ENCODE peak calls at places on chromosomes 11 and 22, in ten cellular contexts. One of them, this sample, is unnamed.

GRCh38 chr11:11849127-11849746 is 7.5 kb downstream of the USP47 start:
- DNase-seq in activated T-helper 1 cell treated with anti-CD3 and anti-CD28 coated beads, Interleukin-2, amount 50 U/mL, for 16 hours: peak
- DNase-seq in fibroblast of the conjunctiva: peak
- DNase-seq in left cardiac atrium: peak
- DNase-seq in breast epithelium: peak
- DNase-seq in activated CD4-positive, alpha-beta T cell treated with anti-CD3 and anti-CD28 coated beads, Interleukin-2, amount 50 U/mL, for 48 hours: peak
- DNase-seq in lower lobe of right lung: peak
- DNase-seq in NCI-H187: peak
- DNase-seq in activated gamma-delta T cell treated with Interleukin-2 at 50 U/mL for 16 hours: peak
- DNase-seq in Jurkat, Clone E6-1: peak
- DNase-seq in this sample: peak

GRCh38 chr11:84993386-84993785 is 633.8 kb downstream of the DLG2 start:
- DNase-seq in NCI-H187: no peak
- DNase-seq in fibroblast of the conjunctiva: no peak
- DNase-seq in activated T-helper 1 cell treated with anti-CD3 and anti-CD28 coated beads, Interleukin-2, amount 50 U/mL, for 16 hours: no peak
- DNase-seq in Jurkat, Clone E6-1: no peak
- DNase-seq in breast epithelium: no peak
- DNase-seq in activated CD4-positive, alpha-beta T cell treated with anti-CD3 and anti-CD28 coated beads, Interleukin-2, amount 50 U/mL, for 48 hours: no peak
- DNase-seq in activated gamma-delta T cell treated with Interleukin-2 at 50 U/mL for 16 hours: no peak
- DNase-seq in left cardiac atrium: no peak
- DNase-seq in lower lobe of right lung: no peak
- DNase-seq in this sample: no peak

GRCh38 chr11:129278586-129279319 is 86.6 kb upstream of the ARHGAP32 start:
- DNase-seq in NCI-H187: no peak
- DNase-seq in activated gamma-delta T cell treated with Interleukin-2 at 50 U/mL for 16 hours: no peak
- DNase-seq in Jurkat, Clone E6-1: no peak
- DNase-seq in activated CD4-positive, alpha-beta T cell treated with anti-CD3 and anti-CD28 coated beads, Interleukin-2, amount 50 U/mL, for 48 hours: peak
- DNase-seq in left cardiac atrium: no peak
- DNase-seq in breast epithelium: no peak
- DNase-seq in lower lobe of right lung: peak
- DNase-seq in activated T-helper 1 cell treated with anti-CD3 and anti-CD28 coated beads, Interleukin-2, amount 50 U/mL, for 16 hours: no peak
- DNase-seq in fibroblast of the conjunctiva: no peak
- DNase-seq in this sample: no peak

GRCh38 chr11:71996946-71997345 is 1.8 kb upstream of the IL18BP start:
- DNase-seq in fibroblast of the conjunctiva: no peak
- DNase-seq in NCI-H187: no peak
- DNase-seq in activated CD4-positive, alpha-beta T cell treated with anti-CD3 and anti-CD28 coated beads, Interleukin-2, amount 50 U/mL, for 48 hours: no peak
- DNase-seq in activated gamma-delta T cell treated with Interleukin-2 at 50 U/mL for 16 hours: no peak
- DNase-seq in breast epithelium: no peak
- DNase-seq in activated T-helper 1 cell treated with anti-CD3 and anti-CD28 coated beads, Interleukin-2, amount 50 U/mL, for 16 hours: no peak
- DNase-seq in lower lobe of right lung: peak
- DNase-seq in left cardiac atrium: peak
- DNase-seq in Jurkat, Clone E6-1: no peak
- DNase-seq in this sample: no peak

GRCh38 chr11:45158210-45158644 is 11.8 kb downstream of the PRDM11 start:
- DNase-seq in lower lobe of right lung: peak
- DNase-seq in NCI-H187: no peak
- DNase-seq in breast epithelium: no peak
- DNase-seq in fibroblast of the conjunctiva: no peak
- DNase-seq in activated gamma-delta T cell treated with Interleukin-2 at 50 U/mL for 16 hours: no peak
- DNase-seq in activated T-helper 1 cell treated with anti-CD3 and anti-CD28 coated beads, Interleukin-2, amount 50 U/mL, for 16 hours: no peak
- DNase-seq in activated CD4-positive, alpha-beta T cell treated with anti-CD3 and anti-CD28 coated beads, Interleukin-2, amount 50 U/mL, for 48 hours: no peak
- DNase-seq in left cardiac atrium: no peak
- DNase-seq in Jurkat, Clone E6-1: no peak
- DNase-seq in this sample: no peak

GRCh38 chr11:117928818-117929567 is at the start of gene TMPRSS13:
- DNase-seq in lower lobe of right lung: peak
- DNase-seq in breast epithelium: peak
- DNase-seq in Jurkat, Clone E6-1: no peak
- DNase-seq in left cardiac atrium: peak
- DNase-seq in activated CD4-positive, alpha-beta T cell treated with anti-CD3 and anti-CD28 coated beads, Interleukin-2, amount 50 U/mL, for 48 hours: no peak
- DNase-seq in activated T-helper 1 cell treated with anti-CD3 and anti-CD28 coated beads, Interleukin-2, amount 50 U/mL, for 16 hours: no peak
- DNase-seq in fibroblast of the conjunctiva: no peak
- DNase-seq in NCI-H187: no peak
- DNase-seq in activated gamma-delta T cell treated with Interleukin-2 at 50 U/mL for 16 hours: no peak
- DNase-seq in this sample: no peak

GRCh38 chr22:45200862-45201511 is 37.3 kb downstream of the NUP50 start:
- DNase-seq in Jurkat, Clone E6-1: no peak
- DNase-seq in NCI-H187: no peak
- DNase-seq in activated gamma-delta T cell treated with Interleukin-2 at 50 U/mL for 16 hours: no peak
- DNase-seq in breast epithelium: no peak
- DNase-seq in activated CD4-positive, alpha-beta T cell treated with anti-CD3 and anti-CD28 coated beads, Interleukin-2, amount 50 U/mL, for 48 hours: no peak
- DNase-seq in fibroblast of the conjunctiva: no peak
- DNase-seq in left cardiac atrium: no peak
- DNase-seq in lower lobe of right lung: peak
- DNase-seq in activated T-helper 1 cell treated with anti-CD3 and anti-CD28 coated beads, Interleukin-2, amount 50 U/mL, for 16 hours: no peak
- DNase-seq in this sample: no peak

GRCh38 chr22:20864186-20864908 is 5.5 kb downstream of the SNAP29 start:
- DNase-seq in breast epithelium: no peak
- DNase-seq in activated T-helper 1 cell treated with anti-CD3 and anti-CD28 coated beads, Interleukin-2, amount 50 U/mL, for 16 hours: no peak
- DNase-seq in activated gamma-delta T cell treated with Interleukin-2 at 50 U/mL for 16 hours: no peak
- DNase-seq in lower lobe of right lung: no peak
- DNase-seq in activated CD4-positive, alpha-beta T cell treated with anti-CD3 and anti-CD28 coated beads, Interleukin-2, amount 50 U/mL, for 48 hours: no peak
- DNase-seq in fibroblast of the conjunctiva: no peak
- DNase-seq in left cardiac atrium: no peak
- DNase-seq in NCI-H187: no peak
- DNase-seq in Jurkat, Clone E6-1: no peak
- DNase-seq in this sample: no peak

GRCh38 chr22:30123463-30123862 is 43.2 kb downstream of the HORMAD2 start:
- DNase-seq in left cardiac atrium: no peak
- DNase-seq in activated gamma-delta T cell treated with Interleukin-2 at 50 U/mL for 16 hours: no peak
- DNase-seq in lower lobe of right lung: no peak
- DNase-seq in Jurkat, Clone E6-1: no peak
- DNase-seq in activated CD4-positive, alpha-beta T cell treated with anti-CD3 and anti-CD28 coated beads, Interleukin-2, amount 50 U/mL, for 48 hours: no peak
- DNase-seq in fibroblast of the conjunctiva: no peak
- DNase-seq in NCI-H187: no peak
- DNase-seq in activated T-helper 1 cell treated with anti-CD3 and anti-CD28 coated beads, Interleukin-2, amount 50 U/mL, for 16 hours: no peak
- DNase-seq in breast epithelium: no peak
- DNase-seq in this sample: no peak

GRCh38 chr11:12285106-12285505 is 92.3 kb upstream of the PARVA start:
- DNase-seq in fibroblast of the conjunctiva: peak
- DNase-seq in activated gamma-delta T cell treated with Interleukin-2 at 50 U/mL for 16 hours: no peak
- DNase-seq in left cardiac atrium: no peak
- DNase-seq in breast epithelium: no peak
- DNase-seq in NCI-H187: no peak
- DNase-seq in lower lobe of right lung: no peak
- DNase-seq in Jurkat, Clone E6-1: no peak
- DNase-seq in activated CD4-positive, alpha-beta T cell treated with anti-CD3 and anti-CD28 coated beads, Interleukin-2, amount 50 U/mL, for 48 hours: no peak
- DNase-seq in activated T-helper 1 cell treated with anti-CD3 and anti-CD28 coated beads, Interleukin-2, amount 50 U/mL, for 16 hours: no peak
- DNase-seq in this sample: no peak

GRCh38 chr11:97742717-97743116 is 1278.0 kb upstream of the CNTN5 start:
- DNase-seq in activated T-helper 1 cell treated with anti-CD3 and anti-CD28 coated beads, Interleukin-2, amount 50 U/mL, for 16 hours: no peak
- DNase-seq in activated CD4-positive, alpha-beta T cell treated with anti-CD3 and anti-CD28 coated beads, Interleukin-2, amount 50 U/mL, for 48 hours: no peak
- DNase-seq in NCI-H187: no peak
- DNase-seq in breast epithelium: no peak
- DNase-seq in lower lobe of right lung: no peak
- DNase-seq in fibroblast of the conjunctiva: no peak
- DNase-seq in left cardiac atrium: no peak
- DNase-seq in Jurkat, Clone E6-1: no peak
- DNase-seq in activated gamma-delta T cell treated with Interleukin-2 at 50 U/mL for 16 hours: no peak
- DNase-seq in this sample: no peak

GRCh38 chr22:31625257-31625640 is 36.8 kb downstream of the PISD start:
- DNase-seq in activated gamma-delta T cell treated with Interleukin-2 at 50 U/mL for 16 hours: no peak
- DNase-seq in Jurkat, Clone E6-1: no peak
- DNase-seq in fibroblast of the conjunctiva: no peak
- DNase-seq in breast epithelium: no peak
- DNase-seq in activated T-helper 1 cell treated with anti-CD3 and anti-CD28 coated beads, Interleukin-2, amount 50 U/mL, for 16 hours: no peak
- DNase-seq in lower lobe of right lung: no peak
- DNase-seq in left cardiac atrium: no peak
- DNase-seq in NCI-H187: no peak
- DNase-seq in activated CD4-positive, alpha-beta T cell treated with anti-CD3 and anti-CD28 coated beads, Interleukin-2, amount 50 U/mL, for 48 hours: no peak
- DNase-seq in this sample: no peak

GRCh38 chr11:121755191-121755590 is 302.4 kb upstream of the SORL1-AS1 start:
- DNase-seq in left cardiac atrium: no peak
- DNase-seq in NCI-H187: no peak
- DNase-seq in breast epithelium: no peak
- DNase-seq in fibroblast of the conjunctiva: no peak
- DNase-seq in activated CD4-positive, alpha-beta T cell treated with anti-CD3 and anti-CD28 coated beads, Interleukin-2, amount 50 U/mL, for 48 hours: no peak
- DNase-seq in Jurkat, Clone E6-1: no peak
- DNase-seq in activated gamma-delta T cell treated with Interleukin-2 at 50 U/mL for 16 hours: no peak
- DNase-seq in lower lobe of right lung: no peak
- DNase-seq in activated T-helper 1 cell treated with anti-CD3 and anti-CD28 coated beads, Interleukin-2, amount 50 U/mL, for 16 hours: no peak
- DNase-seq in this sample: no peak

GRCh38 chr11:12917830-12918229 is 91.3 kb upstream of the RASSF10 start:
- DNase-seq in activated gamma-delta T cell treated with Interleukin-2 at 50 U/mL for 16 hours: no peak
- DNase-seq in Jurkat, Clone E6-1: no peak
- DNase-seq in fibroblast of the conjunctiva: no peak
- DNase-seq in lower lobe of right lung: no peak
- DNase-seq in breast epithelium: no peak
- DNase-seq in NCI-H187: no peak
- DNase-seq in activated CD4-positive, alpha-beta T cell treated with anti-CD3 and anti-CD28 coated beads, Interleukin-2, amount 50 U/mL, for 48 hours: no peak
- DNase-seq in activated T-helper 1 cell treated with anti-CD3 and anti-CD28 coated beads, Interleukin-2, amount 50 U/mL, for 16 hours: no peak
- DNase-seq in left cardiac atrium: no peak
- DNase-seq in this sample: no peak

GRCh38 chr11:107591446-107592236 is 694 bp downstream of the ELMOD1 start:
- DNase-seq in breast epithelium: no peak
- DNase-seq in NCI-H187: no peak
- DNase-seq in activated gamma-delta T cell treated with Interleukin-2 at 50 U/mL for 16 hours: peak
- DNase-seq in activated CD4-positive, alpha-beta T cell treated with anti-CD3 and anti-CD28 coated beads, Interleukin-2, amount 50 U/mL, for 48 hours: peak
- DNase-seq in lower lobe of right lung: no peak
- DNase-seq in activated T-helper 1 cell treated with anti-CD3 and anti-CD28 coated beads, Interleukin-2, amount 50 U/mL, for 16 hours: peak
- DNase-seq in Jurkat, Clone E6-1: no peak
- DNase-seq in fibroblast of the conjunctiva: no peak
- DNase-seq in left cardiac atrium: no peak
- DNase-seq in this sample: peak

GRCh38 chr11:115497303-115497702 is 6.9 kb downstream of the CADM1 start:
- DNase-seq in activated CD4-positive, alpha-beta T cell treated with anti-CD3 and anti-CD28 coated beads, Interleukin-2, amount 50 U/mL, for 48 hours: no peak
- DNase-seq in lower lobe of right lung: no peak
- DNase-seq in activated gamma-delta T cell treated with Interleukin-2 at 50 U/mL for 16 hours: no peak
- DNase-seq in NCI-H187: peak
- DNase-seq in fibroblast of the conjunctiva: no peak
- DNase-seq in left cardiac atrium: no peak
- DNase-seq in breast epithelium: no peak
- DNase-seq in Jurkat, Clone E6-1: peak
- DNase-seq in activated T-helper 1 cell treated with anti-CD3 and anti-CD28 coated beads, Interleukin-2, amount 50 U/mL, for 16 hours: no peak
- DNase-seq in this sample: no peak

GRCh38 chr11:84106560-84106959 is 820.4 kb upstream of the CCDC90B start:
- DNase-seq in breast epithelium: no peak
- DNase-seq in left cardiac atrium: no peak
- DNase-seq in activated T-helper 1 cell treated with anti-CD3 and anti-CD28 coated beads, Interleukin-2, amount 50 U/mL, for 16 hours: no peak
- DNase-seq in NCI-H187: no peak
- DNase-seq in lower lobe of right lung: no peak
- DNase-seq in Jurkat, Clone E6-1: no peak
- DNase-seq in activated CD4-positive, alpha-beta T cell treated with anti-CD3 and anti-CD28 coated beads, Interleukin-2, amount 50 U/mL, for 48 hours: no peak
- DNase-seq in activated gamma-delta T cell treated with Interleukin-2 at 50 U/mL for 16 hours: no peak
- DNase-seq in fibroblast of the conjunctiva: no peak
- DNase-seq in this sample: no peak

GRCh38 chr22:30514252-30514651 is 8.8 kb upstream of the SEC14L4 start:
- DNase-seq in fibroblast of the conjunctiva: no peak
- DNase-seq in activated gamma-delta T cell treated with Interleukin-2 at 50 U/mL for 16 hours: no peak
- DNase-seq in activated CD4-positive, alpha-beta T cell treated with anti-CD3 and anti-CD28 coated beads, Interleukin-2, amount 50 U/mL, for 48 hours: no peak
- DNase-seq in Jurkat, Clone E6-1: no peak
- DNase-seq in NCI-H187: no peak
- DNase-seq in left cardiac atrium: no peak
- DNase-seq in breast epithelium: no peak
- DNase-seq in activated T-helper 1 cell treated with anti-CD3 and anti-CD28 coated beads, Interleukin-2, amount 50 U/mL, for 16 hours: no peak
- DNase-seq in lower lobe of right lung: no peak
- DNase-seq in this sample: no peak

GRCh38 chr11:27464155-27464759 is 8.3 kb downstream of the LGR4 start:
- DNase-seq in activated CD4-positive, alpha-beta T cell treated with anti-CD3 and anti-CD28 coated beads, Interleukin-2, amount 50 U/mL, for 48 hours: no peak
- DNase-seq in fibroblast of the conjunctiva: no peak
- DNase-seq in lower lobe of right lung: no peak
- DNase-seq in activated gamma-delta T cell treated with Interleukin-2 at 50 U/mL for 16 hours: no peak
- DNase-seq in left cardiac atrium: no peak
- DNase-seq in activated T-helper 1 cell treated with anti-CD3 and anti-CD28 coated beads, Interleukin-2, amount 50 U/mL, for 16 hours: no peak
- DNase-seq in Jurkat, Clone E6-1: no peak
- DNase-seq in breast epithelium: peak
- DNase-seq in NCI-H187: no peak
- DNase-seq in this sample: no peak

GRCh38 chr11:60757231-60757800 is 649 bp downstream of the MS4A15 start:
- DNase-seq in NCI-H187: no peak
- DNase-seq in left cardiac atrium: no peak
- DNase-seq in Jurkat, Clone E6-1: no peak
- DNase-seq in activated CD4-positive, alpha-beta T cell treated with anti-CD3 and anti-CD28 coated beads, Interleukin-2, amount 50 U/mL, for 48 hours: no peak
- DNase-seq in lower lobe of right lung: no peak
- DNase-seq in activated T-helper 1 cell treated with anti-CD3 and anti-CD28 coated beads, Interleukin-2, amount 50 U/mL, for 16 hours: no peak
- DNase-seq in activated gamma-delta T cell treated with Interleukin-2 at 50 U/mL for 16 hours: no peak
- DNase-seq in fibroblast of the conjunctiva: no peak
- DNase-seq in breast epithelium: no peak
- DNase-seq in this sample: no peak

GRCh38 chr11:116530705-116531104 is 242.1 kb downstream of the BUD13 start:
- DNase-seq in activated CD4-positive, alpha-beta T cell treated with anti-CD3 and anti-CD28 coated beads, Interleukin-2, amount 50 U/mL, for 48 hours: no peak
- DNase-seq in NCI-H187: no peak
- DNase-seq in fibroblast of the conjunctiva: no peak
- DNase-seq in lower lobe of right lung: no peak
- DNase-seq in left cardiac atrium: no peak
- DNase-seq in Jurkat, Clone E6-1: no peak
- DNase-seq in activated gamma-delta T cell treated with Interleukin-2 at 50 U/mL for 16 hours: no peak
- DNase-seq in breast epithelium: no peak
- DNase-seq in activated T-helper 1 cell treated with anti-CD3 and anti-CD28 coated beads, Interleukin-2, amount 50 U/mL, for 16 hours: no peak
- DNase-seq in this sample: no peak

GRCh38 chr11:111502611-111503010 is 9.6 kb downstream of the BTG4 start:
- DNase-seq in breast epithelium: no peak
- DNase-seq in activated T-helper 1 cell treated with anti-CD3 and anti-CD28 coated beads, Interleukin-2, amount 50 U/mL, for 16 hours: no peak
- DNase-seq in NCI-H187: no peak
- DNase-seq in left cardiac atrium: no peak
- DNase-seq in activated CD4-positive, alpha-beta T cell treated with anti-CD3 and anti-CD28 coated beads, Interleukin-2, amount 50 U/mL, for 48 hours: no peak
- DNase-seq in lower lobe of right lung: no peak
- DNase-seq in activated gamma-delta T cell treated with Interleukin-2 at 50 U/mL for 16 hours: no peak
- DNase-seq in fibroblast of the conjunctiva: no peak
- DNase-seq in Jurkat, Clone E6-1: no peak
- DNase-seq in this sample: no peak

GRCh38 chr11:2833051-2833937 is 52.3 kb downstream of the CDKN1C start:
- DNase-seq in NCI-H187: no peak
- DNase-seq in Jurkat, Clone E6-1: no peak
- DNase-seq in activated gamma-delta T cell treated with Interleukin-2 at 50 U/mL for 16 hours: no peak
- DNase-seq in breast epithelium: no peak
- DNase-seq in activated T-helper 1 cell treated with anti-CD3 and anti-CD28 coated beads, Interleukin-2, amount 50 U/mL, for 16 hours: no peak
- DNase-seq in fibroblast of the conjunctiva: no peak
- DNase-seq in left cardiac atrium: no peak
- DNase-seq in lower lobe of right lung: peak
- DNase-seq in activated CD4-positive, alpha-beta T cell treated with anti-CD3 and anti-CD28 coated beads, Interleukin-2, amount 50 U/mL, for 48 hours: no peak
- DNase-seq in this sample: no peak

GRCh38 chr11:60917267-60917666 is 3.3 kb downstream of the TMEM109 start:
- DNase-seq in left cardiac atrium: no peak
- DNase-seq in breast epithelium: no peak
- DNase-seq in fibroblast of the conjunctiva: no peak
- DNase-seq in lower lobe of right lung: no peak
- DNase-seq in Jurkat, Clone E6-1: no peak
- DNase-seq in activated gamma-delta T cell treated with Interleukin-2 at 50 U/mL for 16 hours: no peak
- DNase-seq in activated CD4-positive, alpha-beta T cell treated with anti-CD3 and anti-CD28 coated beads, Interleukin-2, amount 50 U/mL, for 48 hours: no peak
- DNase-seq in activated T-helper 1 cell treated with anti-CD3 and anti-CD28 coated beads, Interleukin-2, amount 50 U/mL, for 16 hours: no peak
- DNase-seq in NCI-H187: no peak
- DNase-seq in this sample: no peak

GRCh38 chr11:107722671-107723070 is 10.8 kb upstream of the SLN start:
- DNase-seq in breast epithelium: no peak
- DNase-seq in activated CD4-positive, alpha-beta T cell treated with anti-CD3 and anti-CD28 coated beads, Interleukin-2, amount 50 U/mL, for 48 hours: no peak
- DNase-seq in activated T-helper 1 cell treated with anti-CD3 and anti-CD28 coated beads, Interleukin-2, amount 50 U/mL, for 16 hours: no peak
- DNase-seq in activated gamma-delta T cell treated with Interleukin-2 at 50 U/mL for 16 hours: no peak
- DNase-seq in lower lobe of right lung: no peak
- DNase-seq in fibroblast of the conjunctiva: no peak
- DNase-seq in left cardiac atrium: no peak
- DNase-seq in NCI-H187: no peak
- DNase-seq in Jurkat, Clone E6-1: no peak
- DNase-seq in this sample: no peak

GRCh38 chr22:23509571-23510302 is 70.4 kb downstream of the IGLL1 start:
- DNase-seq in activated T-helper 1 cell treated with anti-CD3 and anti-CD28 coated beads, Interleukin-2, amount 50 U/mL, for 16 hours: no peak
- DNase-seq in NCI-H187: no peak
- DNase-seq in activated gamma-delta T cell treated with Interleukin-2 at 50 U/mL for 16 hours: no peak
- DNase-seq in lower lobe of right lung: no peak
- DNase-seq in activated CD4-positive, alpha-beta T cell treated with anti-CD3 and anti-CD28 coated beads, Interleukin-2, amount 50 U/mL, for 48 hours: no peak
- DNase-seq in breast epithelium: no peak
- DNase-seq in fibroblast of the conjunctiva: no peak
- DNase-seq in left cardiac atrium: peak
- DNase-seq in Jurkat, Clone E6-1: no peak
- DNase-seq in this sample: no peak

GRCh38 chr11:64844330-64845124 is at the start of gene CDC42BPG:
- DNase-seq in activated gamma-delta T cell treated with Interleukin-2 at 50 U/mL for 16 hours: peak
- DNase-seq in left cardiac atrium: peak
- DNase-seq in NCI-H187: peak
- DNase-seq in breast epithelium: peak
- DNase-seq in fibroblast of the conjunctiva: peak
- DNase-seq in lower lobe of right lung: peak
- DNase-seq in activated CD4-positive, alpha-beta T cell treated with anti-CD3 and anti-CD28 coated beads, Interleukin-2, amount 50 U/mL, for 48 hours: peak
- DNase-seq in Jurkat, Clone E6-1: no peak
- DNase-seq in activated T-helper 1 cell treated with anti-CD3 and anti-CD28 coated beads, Interleukin-2, amount 50 U/mL, for 16 hours: peak
- DNase-seq in this sample: peak

GRCh38 chr11:110734790-110735189 is 22.6 kb upstream of the ARHGAP20 start:
- DNase-seq in activated gamma-delta T cell treated with Interleukin-2 at 50 U/mL for 16 hours: no peak
- DNase-seq in Jurkat, Clone E6-1: no peak
- DNase-seq in lower lobe of right lung: no peak
- DNase-seq in left cardiac atrium: no peak
- DNase-seq in activated T-helper 1 cell treated with anti-CD3 and anti-CD28 coated beads, Interleukin-2, amount 50 U/mL, for 16 hours: no peak
- DNase-seq in NCI-H187: no peak
- DNase-seq in activated CD4-positive, alpha-beta T cell treated with anti-CD3 and anti-CD28 coated beads, Interleukin-2, amount 50 U/mL, for 48 hours: no peak
- DNase-seq in fibroblast of the conjunctiva: no peak
- DNase-seq in breast epithelium: no peak
- DNase-seq in this sample: no peak